ENCODE peak calls at places on chromosomes 5 and 9, in seven cellular contexts. One of them, this sample, is unnamed.

GRCh38 chr5:133520062-133520461 is 92.3 kb downstream of the FSTL4 start:
- DNase-seq in HepG2: no peak
- DNase-seq in K562: no peak
- DNase-seq in SK-N-SH: no peak
- DNase-seq in GM12878: no peak
- DNase-seq in HCT116: no peak
- DNase-seq in H1: no peak
- DNase-seq in this sample: no peak

GRCh38 chr9:74577956-74578355 is 80.8 kb downstream of the RORB start:
- DNase-seq in HCT116: peak; percentile 1
- DNase-seq in GM12878: no peak
- DNase-seq in HepG2: peak; percentile 9
- DNase-seq in H1: no peak
- DNase-seq in SK-N-SH: no peak
- DNase-seq in K562: no peak
- DNase-seq in this sample: no peak

GRCh38 chr9:84266087-84266561 is 74.4 kb downstream of the SLC28A3 start:
- DNase-seq in SK-N-SH: no peak
- DNase-seq in HCT116: no peak
- DNase-seq in H1: no peak
- DNase-seq in GM12878: no peak
- DNase-seq in HepG2: peak; percentile 16
- DNase-seq in K562: no peak
- DNase-seq in this sample: peak; percentile 5

GRCh38 chr5:138663009-138663408 is 87.8 kb upstream of the HSPA9 start:
- DNase-seq in H1: no peak
- DNase-seq in HCT116: no peak
- DNase-seq in GM12878: no peak
- DNase-seq in HepG2: no peak
- DNase-seq in SK-N-SH: peak; percentile 46
- DNase-seq in K562: no peak
- DNase-seq in this sample: no peak

GRCh38 chr9:98176391-98177259 is 15.8 kb downstream of the CORO2A start:
- DNase-seq in GM12878: no peak
- DNase-seq in HepG2: peak; percentile 53
- DNase-seq in SK-N-SH: no peak
- DNase-seq in HCT116: no peak
- DNase-seq in H1: no peak
- DNase-seq in K562: no peak
- DNase-seq in this sample: no peak

GRCh38 chr9:121399883-121400607 is 30.0 kb upstream of the STOM start:
- DNase-seq in HCT116: peak; percentile 74
- DNase-seq in K562: peak; percentile 42
- DNase-seq in GM12878: peak; percentile 26
- DNase-seq in H1: no peak
- DNase-seq in SK-N-SH: peak; percentile 37
- DNase-seq in HepG2: peak; percentile 69
- DNase-seq in this sample: peak; percentile 87

GRCh38 chr5:98769006-98769255 is 4.5 kb upstream of the RGMB start:
- DNase-seq in HepG2: no peak
- DNase-seq in H1: no peak
- DNase-seq in HCT116: no peak
- DNase-seq in K562: no peak
- DNase-seq in SK-N-SH: peak; percentile 83
- DNase-seq in GM12878: no peak
- DNase-seq in this sample: no peak

GRCh38 chr9:110031511-110032173 is 176.3 kb downstream of the C9orf152 start:
- DNase-seq in H1: no peak
- DNase-seq in K562: no peak
- DNase-seq in HepG2: no peak
- DNase-seq in SK-N-SH: no peak
- DNase-seq in GM12878: no peak
- DNase-seq in HCT116: no peak
- DNase-seq in this sample: no peak

GRCh38 chr5:5331838-5332237 is 90.6 kb upstream of the ICE1 start:
- DNase-seq in H1: no peak
- DNase-seq in HCT116: no peak
- DNase-seq in K562: no peak
- DNase-seq in HepG2: no peak
- DNase-seq in GM12878: no peak
- DNase-seq in SK-N-SH: no peak
- DNase-seq in this sample: no peak

GRCh38 chr5:13478831-13479465 is 465.5 kb downstream of the DNAH5 start:
- DNase-seq in H1: peak; percentile 17
- DNase-seq in HCT116: no peak
- DNase-seq in HepG2: peak; percentile 24
- DNase-seq in GM12878: no peak
- DNase-seq in K562: peak; percentile 12
- DNase-seq in SK-N-SH: peak; percentile 41
- DNase-seq in this sample: peak; percentile 53

GRCh38 chr5:130884033-130884432 is 281.0 kb downstream of the HINT1 start:
- DNase-seq in H1: no peak
- DNase-seq in HCT116: no peak
- DNase-seq in GM12878: no peak
- DNase-seq in K562: no peak
- DNase-seq in HepG2: no peak
- DNase-seq in SK-N-SH: no peak
- DNase-seq in this sample: no peak

GRCh38 chr9:24602687-24603352 is 57.1 kb upstream of the IZUMO3 start:
- DNase-seq in GM12878: no peak
- DNase-seq in SK-N-SH: no peak
- DNase-seq in HCT116: no peak
- DNase-seq in HepG2: no peak
- DNase-seq in H1: no peak
- DNase-seq in K562: no peak
- DNase-seq in this sample: no peak

GRCh38 chr9:93108301-93109041 is 12.5 kb downstream of the CARD19 start:
- DNase-seq in H1: no peak
- DNase-seq in SK-N-SH: no peak
- DNase-seq in GM12878: no peak
- DNase-seq in K562: no peak
- DNase-seq in HepG2: no peak
- DNase-seq in HCT116: no peak
- DNase-seq in this sample: no peak

GRCh38 chr5:172451771-172452197 is 2.5 kb downstream of the SH3PXD2B start:
- DNase-seq in K562: no peak
- DNase-seq in HepG2: peak; percentile 51
- DNase-seq in SK-N-SH: no peak
- DNase-seq in GM12878: no peak
- DNase-seq in H1: no peak
- DNase-seq in HCT116: no peak
- DNase-seq in this sample: no peak

GRCh38 chr9:75064307-75065025 is 23.5 kb downstream of the NMRK1 start:
- DNase-seq in HepG2: no peak
- DNase-seq in K562: no peak
- DNase-seq in HCT116: no peak
- DNase-seq in SK-N-SH: no peak
- DNase-seq in GM12878: no peak
- DNase-seq in H1: no peak
- DNase-seq in this sample: no peak

GRCh38 chr9:2602704-2603116 is 18.9 kb upstream of the VLDLR start:
- DNase-seq in K562: no peak
- DNase-seq in HepG2: no peak
- DNase-seq in H1: no peak
- DNase-seq in SK-N-SH: peak; percentile 14
- DNase-seq in HCT116: no peak
- DNase-seq in GM12878: peak; percentile 49
- DNase-seq in this sample: no peak

GRCh38 chr9:38082456-38083287 is 13.6 kb upstream of the SHB start:
- DNase-seq in SK-N-SH: no peak
- DNase-seq in GM12878: no peak
- DNase-seq in HepG2: no peak
- DNase-seq in H1: no peak
- DNase-seq in K562: no peak
- DNase-seq in HCT116: no peak
- DNase-seq in this sample: peak; percentile 28

GRCh38 chr9:12862596-12862995 is 87.8 kb downstream of the LURAP1L start:
- DNase-seq in HCT116: no peak
- DNase-seq in HepG2: no peak
- DNase-seq in K562: no peak
- DNase-seq in SK-N-SH: no peak
- DNase-seq in H1: no peak
- DNase-seq in GM12878: no peak
- DNase-seq in this sample: no peak

GRCh38 chr9:12861035-12861434 is 86.2 kb downstream of the LURAP1L start:
- DNase-seq in HepG2: no peak
- DNase-seq in HCT116: no peak
- DNase-seq in SK-N-SH: no peak
- DNase-seq in K562: no peak
- DNase-seq in GM12878: no peak
- DNase-seq in H1: no peak
- DNase-seq in this sample: no peak

GRCh38 chr9:12863624-12864023 is 88.8 kb downstream of the LURAP1L start:
- DNase-seq in H1: no peak
- DNase-seq in SK-N-SH: peak; percentile 9
- DNase-seq in HCT116: no peak
- DNase-seq in GM12878: no peak
- DNase-seq in HepG2: no peak
- DNase-seq in K562: no peak
- DNase-seq in this sample: no peak

GRCh38 chr9:12856608-12857007 is 81.8 kb downstream of the LURAP1L start:
- DNase-seq in HepG2: no peak
- DNase-seq in H1: peak; percentile 5
- DNase-seq in SK-N-SH: no peak
- DNase-seq in K562: no peak
- DNase-seq in HCT116: no peak
- DNase-seq in GM12878: no peak
- DNase-seq in this sample: no peak

GRCh38 chr9:12859704-12860251 is 85.0 kb downstream of the LURAP1L start:
- DNase-seq in K562: no peak
- DNase-seq in GM12878: no peak
- DNase-seq in H1: no peak
- DNase-seq in SK-N-SH: no peak
- DNase-seq in HCT116: peak; percentile 52
- DNase-seq in HepG2: no peak
- DNase-seq in this sample: no peak
- TF ChIP-seq JUND in K562: no peak
- TF ChIP-seq JUND in GM12878: no peak
- TF ChIP-seq JUND in H1: no peak
- TF ChIP-seq JUND in SK-N-SH: no peak
- TF ChIP-seq JUND in HCT116: peak; percentile 49
- TF ChIP-seq JUND in HepG2: no peak
- TF ChIP-seq JUND in this sample: no peak

GRCh38 chr5:127031147-127031862 is 947 bp upstream of the MARCHF3 start:
- DNase-seq in HepG2: no peak
- DNase-seq in HCT116: no peak
- DNase-seq in K562: no peak
- DNase-seq in GM12878: no peak
- DNase-seq in SK-N-SH: no peak
- DNase-seq in H1: no peak
- DNase-seq in this sample: no peak
- TF ChIP-seq JUND in HepG2: no peak
- TF ChIP-seq JUND in HCT116: no peak
- TF ChIP-seq JUND in K562: no peak
- TF ChIP-seq JUND in GM12878: no peak
- TF ChIP-seq JUND in SK-N-SH: no peak
- TF ChIP-seq JUND in H1: no peak
- TF ChIP-seq JUND in this sample: no peak

DNA sequence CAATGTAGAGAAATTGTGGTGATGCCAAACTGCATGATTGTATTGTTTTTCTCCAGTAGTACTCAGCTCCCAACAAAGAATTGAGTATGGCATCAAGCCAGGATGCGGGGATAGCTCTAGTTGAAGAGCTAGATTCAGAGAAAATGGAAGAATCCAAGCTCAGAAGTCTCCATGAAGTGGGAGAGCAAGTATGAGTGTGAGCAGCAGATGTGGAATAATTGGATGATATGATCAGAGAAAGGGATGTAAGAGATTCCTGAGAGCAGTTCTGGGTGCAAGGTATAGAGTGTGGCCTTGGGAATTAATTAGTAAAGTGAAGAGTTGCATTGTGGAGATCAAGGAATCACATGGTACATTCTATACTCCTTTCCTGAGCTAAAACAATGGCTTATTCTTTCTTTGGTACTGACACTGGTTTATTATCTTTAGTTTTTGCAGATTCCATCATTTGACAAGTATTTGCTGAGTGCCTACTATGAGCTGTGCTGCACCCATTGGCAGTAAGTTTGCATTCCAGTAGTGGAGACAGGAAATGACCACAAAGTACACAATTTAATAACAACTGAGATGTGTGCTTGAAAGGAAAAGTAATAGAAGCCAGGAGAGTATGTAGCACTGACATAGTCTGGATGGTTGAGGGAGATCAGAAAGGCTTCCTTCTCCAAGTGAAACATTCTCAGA is 177.1 kb downstream of the CPLANE1 start:
- DNase-seq in H1: no peak
- DNase-seq in HCT116: no peak
- DNase-seq in GM12878: no peak
- DNase-seq in HepG2: peak; percentile 61
- DNase-seq in SK-N-SH: no peak
- DNase-seq in K562: no peak
- DNase-seq in this sample: no peak
- TF ChIP-seq JUND in H1: no peak
- TF ChIP-seq JUND in HCT116: no peak
- TF ChIP-seq JUND in GM12878: no peak
- TF ChIP-seq JUND in HepG2: no peak
- TF ChIP-seq JUND in SK-N-SH: peak; percentile 7
- TF ChIP-seq JUND in K562: no peak
- TF ChIP-seq JUND in this sample: no peak

GRCh38 chr9:72575673-72576072 is 54.3 kb downstream of the TMC1 start:
- DNase-seq in HCT116: no peak
- DNase-seq in K562: no peak
- DNase-seq in SK-N-SH: no peak
- DNase-seq in HepG2: no peak
- DNase-seq in H1: no peak
- DNase-seq in GM12878: no peak
- DNase-seq in this sample: no peak

GRCh38 chr9:72579190-72579589 is 57.8 kb downstream of the TMC1 start:
- DNase-seq in SK-N-SH: no peak
- DNase-seq in H1: no peak
- DNase-seq in GM12878: no peak
- DNase-seq in HCT116: peak; percentile 69
- DNase-seq in K562: peak; percentile 57
- DNase-seq in HepG2: no peak
- DNase-seq in this sample: peak; percentile 37

GRCh38 chr9:72576087-72576486 is 54.7 kb downstream of the TMC1 start:
- DNase-seq in SK-N-SH: no peak
- DNase-seq in K562: no peak
- DNase-seq in HCT116: no peak
- DNase-seq in HepG2: no peak
- DNase-seq in GM12878: no peak
- DNase-seq in H1: no peak
- DNase-seq in this sample: no peak

GRCh38 chr9:72579880-72580570 is 58.6 kb downstream of the TMC1 start:
- DNase-seq in K562: peak; percentile 63
- DNase-seq in H1: no peak
- DNase-seq in HepG2: no peak
- DNase-seq in HCT116: no peak
- DNase-seq in SK-N-SH: no peak
- DNase-seq in GM12878: no peak
- DNase-seq in this sample: no peak

DNA sequence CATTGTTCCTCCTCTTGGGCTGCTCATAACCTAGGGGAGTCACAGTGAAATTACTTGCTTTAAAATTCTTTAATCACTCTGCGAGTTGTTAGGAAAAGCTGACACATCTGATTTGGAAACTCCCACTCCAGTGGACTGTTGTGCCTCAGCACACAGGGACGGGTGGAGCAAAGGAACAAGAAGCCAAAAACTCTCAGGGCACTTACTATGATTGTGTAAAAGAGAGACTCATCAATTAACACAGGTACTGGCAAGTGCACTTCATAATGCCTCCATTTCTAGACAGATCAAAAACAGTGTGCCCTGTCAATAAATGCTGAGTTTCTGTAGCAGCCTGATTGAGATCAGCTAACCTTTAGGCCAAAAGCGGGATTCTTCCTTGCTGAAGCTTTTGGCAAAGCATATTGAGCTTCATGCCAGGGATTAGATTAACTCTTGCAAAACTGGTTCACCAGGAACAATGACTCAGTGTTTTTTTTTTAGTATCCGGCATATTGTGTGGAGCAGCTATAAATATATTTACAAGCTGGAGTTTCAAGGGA is 55.9 kb downstream of the TMC1 start:
- DNase-seq in HepG2: no peak
- DNase-seq in K562: no peak
- DNase-seq in GM12878: no peak
- DNase-seq in H1: no peak
- DNase-seq in SK-N-SH: no peak
- DNase-seq in HCT116: peak; percentile 68
- DNase-seq in this sample: peak; percentile 87
- TF ChIP-seq JUND in HepG2: no peak
- TF ChIP-seq JUND in K562: no peak
- TF ChIP-seq JUND in GM12878: no peak
- TF ChIP-seq JUND in H1: no peak
- TF ChIP-seq JUND in SK-N-SH: peak; percentile 49
- TF ChIP-seq JUND in HCT116: peak; percentile 89
- TF ChIP-seq JUND in this sample: peak; percentile 89

This sample was measured in T47D.